ENCODE peak calls at places on chromosomes 1 and 21, in five cellular contexts. One of them, this sample, is unnamed.

GRCh38 chr1:61864501-61864900 is 122.2 kb downstream of the PATJ start:
- DNase-seq in H1: no peak
- DNase-seq in HepG2: no peak
- DNase-seq in A549: no peak
- DNase-seq in K562: no peak
- DNase-seq in this sample: no peak

GRCh38 chr1:69947837-69948236 is 257.5 kb downstream of the LRRC40 start:
- DNase-seq in HepG2: no peak
- DNase-seq in K562: no peak
- DNase-seq in H1: no peak
- DNase-seq in A549: no peak
- DNase-seq in this sample: no peak

GRCh38 chr1:42822833-42823392 is 5.7 kb upstream of the SVBP start:
- DNase-seq in K562: no peak
- DNase-seq in H1: no peak
- DNase-seq in HepG2: no peak
- DNase-seq in A549: no peak
- DNase-seq in this sample: peak

GRCh38 chr21:35616090-35616489 is 444.2 kb downstream of the SETD4 start:
- DNase-seq in A549: peak
- DNase-seq in HepG2: no peak
- DNase-seq in H1: no peak
- DNase-seq in K562: no peak
- DNase-seq in this sample: no peak

GRCh38 chr1:117205368-117205767 is 5.4 kb downstream of the VTCN1 start:
- DNase-seq in K562: no peak
- DNase-seq in HepG2: no peak
- DNase-seq in A549: no peak
- DNase-seq in H1: no peak
- DNase-seq in this sample: no peak

GRCh38 chr1:248380854-248381253 is 5.3 kb downstream of the OR2T6 start:
- DNase-seq in HepG2: no peak
- DNase-seq in A549: no peak
- DNase-seq in K562: no peak
- DNase-seq in H1: no peak
- DNase-seq in this sample: no peak

GRCh38 chr1:47371016-47371517 is 37.5 kb downstream of the CMPK1 start:
- DNase-seq in K562: no peak
- DNase-seq in H1: no peak
- DNase-seq in HepG2: no peak
- DNase-seq in A549: no peak
- DNase-seq in this sample: no peak

GRCh38 chr1:12314328-12314903 is 84.6 kb downstream of the VPS13D start:
- DNase-seq in A549: peak
- DNase-seq in HepG2: peak
- DNase-seq in K562: no peak
- DNase-seq in H1: no peak
- DNase-seq in this sample: peak

GRCh38 chr1:154474802-154475201 is 27.2 kb upstream of the TDRD10 start:
- DNase-seq in HepG2: peak
- DNase-seq in A549: no peak
- DNase-seq in H1: no peak
- DNase-seq in K562: no peak
- DNase-seq in this sample: no peak

GRCh38 chr1:39398278-39399010 is 93.0 kb upstream of the BMP8A start:
- DNase-seq in K562: peak
- DNase-seq in A549: peak
- DNase-seq in HepG2: peak
- DNase-seq in H1: no peak
- DNase-seq in this sample: peak

GRCh38 chr1:173093721-173094450 is 43.1 kb upstream of the TNFSF18 start:
- DNase-seq in H1: no peak
- DNase-seq in HepG2: no peak
- DNase-seq in A549: no peak
- DNase-seq in K562: no peak
- DNase-seq in this sample: no peak

GRCh38 chr1:240492832-240493440 is 119.0 kb downstream of the GREM2 start:
- DNase-seq in H1: peak
- DNase-seq in HepG2: no peak
- DNase-seq in A549: peak
- DNase-seq in K562: peak
- DNase-seq in this sample: peak

GRCh38 chr1:177255411-177255810 is 84.7 kb downstream of the BRINP2 start:
- DNase-seq in H1: no peak
- DNase-seq in HepG2: peak
- DNase-seq in A549: no peak
- DNase-seq in K562: no peak
- DNase-seq in this sample: no peak

GRCh38 chr1:107405241-107405640 is 264.4 kb downstream of the NTNG1 start:
- DNase-seq in H1: no peak
- DNase-seq in HepG2: no peak
- DNase-seq in K562: no peak
- DNase-seq in A549: no peak
- DNase-seq in this sample: no peak

GRCh38 chr1:88800382-88801051 is 90.8 kb downstream of the GTF2B start:
- DNase-seq in A549: peak
- DNase-seq in H1: no peak
- DNase-seq in K562: peak
- DNase-seq in HepG2: peak
- DNase-seq in this sample: peak

GRCh38 chr1:70675737-70676156 is 264.7 kb downstream of the CTH start:
- DNase-seq in H1: no peak
- DNase-seq in A549: no peak
- DNase-seq in K562: peak
- DNase-seq in HepG2: no peak
- DNase-seq in this sample: no peak

GRCh38 chr1:176033879-176034278 is 173.2 kb downstream of the COP1 start:
- DNase-seq in H1: no peak
- DNase-seq in K562: no peak
- DNase-seq in HepG2: no peak
- DNase-seq in A549: no peak
- DNase-seq in this sample: no peak

GRCh38 chr1:32981003-32981909 is 16.6 kb upstream of the RNF19B start:
- DNase-seq in H1: no peak
- DNase-seq in A549: peak
- DNase-seq in HepG2: no peak
- DNase-seq in K562: no peak
- DNase-seq in this sample: no peak

GRCh38 chr1:53959664-53960250 is 13.6 kb downstream of the LRRC42 start:
- DNase-seq in H1: no peak
- DNase-seq in A549: peak
- DNase-seq in HepG2: peak
- DNase-seq in K562: no peak
- DNase-seq in this sample: peak

GRCh38 chr1:239914827-239915231 is 176.9 kb upstream of the FMN2 start:
- DNase-seq in H1: no peak
- DNase-seq in K562: no peak
- DNase-seq in A549: peak
- DNase-seq in HepG2: no peak
- DNase-seq in this sample: no peak

GRCh38 chr1:158203693-158204457 is 23.2 kb downstream of the CD1D start:
- DNase-seq in HepG2: peak
- DNase-seq in H1: no peak
- DNase-seq in A549: peak
- DNase-seq in K562: peak
- DNase-seq in this sample: peak

GRCh38 chr21:41247561-41247968 is 69.0 kb upstream of the FAM3B start:
- DNase-seq in A549: no peak
- DNase-seq in H1: no peak
- DNase-seq in HepG2: peak
- DNase-seq in K562: no peak
- DNase-seq in this sample: no peak

GRCh38 chr1:32890516-32891240 is 4.4 kb downstream of the HPCA start:
- DNase-seq in H1: no peak
- DNase-seq in HepG2: no peak
- DNase-seq in A549: no peak
- DNase-seq in K562: no peak
- DNase-seq in this sample: peak

GRCh38 chr1:116737020-116737854 is 17.0 kb upstream of the CD2 start:
- DNase-seq in H1: peak
- DNase-seq in A549: peak
- DNase-seq in HepG2: peak
- DNase-seq in K562: peak
- DNase-seq in this sample: peak

GRCh38 chr21:31903896-31904295 is 31.1 kb downstream of the HUNK start:
- DNase-seq in K562: no peak
- DNase-seq in A549: no peak
- DNase-seq in H1: no peak
- DNase-seq in HepG2: no peak
- DNase-seq in this sample: no peak

GRCh38 chr1:107748529-107748928 is 216.5 kb downstream of the VAV3 start:
- DNase-seq in K562: no peak
- DNase-seq in A549: peak
- DNase-seq in HepG2: peak
- DNase-seq in H1: no peak
- DNase-seq in this sample: peak

GRCh38 chr1:58687516-58687915 is 12.3 kb downstream of the MYSM1 start:
- DNase-seq in K562: no peak
- DNase-seq in A549: no peak
- DNase-seq in H1: no peak
- DNase-seq in HepG2: no peak
- DNase-seq in this sample: no peak

GRCh38 chr1:36248250-36248894 is 24.1 kb downstream of the THRAP3 start:
- DNase-seq in HepG2: peak
- DNase-seq in K562: no peak
- DNase-seq in A549: peak
- DNase-seq in H1: no peak
- DNase-seq in this sample: no peak

GRCh38 chr1:218735436-218735835 is 390.3 kb downstream of the TGFB2 start:
- DNase-seq in H1: no peak
- DNase-seq in K562: no peak
- DNase-seq in HepG2: no peak
- DNase-seq in A549: no peak
- DNase-seq in this sample: no peak

GRCh38 chr1:107702946-107703571 is 261.9 kb downstream of the VAV3 start:
- DNase-seq in A549: no peak
- DNase-seq in H1: no peak
- DNase-seq in K562: no peak
- DNase-seq in HepG2: no peak
- DNase-seq in this sample: no peak

GRCh38 chr1:61951731-61952585 is 209.7 kb downstream of the PATJ start:
- DNase-seq in H1: no peak
- DNase-seq in HepG2: no peak
- DNase-seq in K562: no peak
- DNase-seq in A549: no peak
- DNase-seq in this sample: no peak

DNA sequence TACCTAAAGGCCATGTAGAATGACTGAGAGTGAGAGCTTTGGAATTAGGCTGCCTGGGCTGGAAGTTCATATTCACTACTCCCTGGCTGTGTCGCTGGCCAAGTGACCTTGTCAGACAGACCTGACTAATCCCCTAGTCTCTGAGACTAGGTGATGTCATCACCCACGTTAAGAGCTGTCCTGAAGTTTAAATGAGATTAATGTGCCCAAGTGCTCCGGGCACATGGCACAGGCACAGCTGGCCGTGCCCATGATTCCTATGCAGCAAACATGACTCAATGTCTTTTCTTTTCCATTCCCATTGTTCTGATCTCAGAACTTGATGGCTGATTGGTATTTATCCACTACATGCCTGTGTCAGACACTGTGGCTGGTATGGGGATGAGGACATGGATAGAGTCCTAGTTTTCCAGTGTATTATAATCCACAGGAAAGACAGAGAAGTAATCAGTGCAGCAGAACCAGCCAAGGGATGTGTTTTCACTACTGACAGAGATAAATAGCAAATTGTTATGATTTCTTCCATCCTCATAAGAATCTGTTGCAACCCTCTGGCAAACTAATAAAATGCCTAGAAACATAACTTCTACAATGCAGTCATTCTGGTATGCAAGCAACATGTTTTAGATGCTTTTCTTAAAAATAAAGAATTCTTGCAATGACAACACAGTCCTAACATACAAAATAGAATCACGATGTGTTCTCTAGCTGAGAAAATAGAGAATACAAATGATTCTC is 180.9 kb downstream of the PCP4 start:
- DNase-seq in K562: no peak
- DNase-seq in H1: no peak
- DNase-seq in HepG2: no peak
- DNase-seq in A549: no peak
- DNase-seq in this sample: no peak
- TF ChIP-seq EP300 in K562: no peak
- TF ChIP-seq EP300 in H1: no peak
- TF ChIP-seq EP300 in HepG2: no peak
- TF ChIP-seq EP300 in A549: no peak
- TF ChIP-seq EP300 in this sample: no peak

DNA sequence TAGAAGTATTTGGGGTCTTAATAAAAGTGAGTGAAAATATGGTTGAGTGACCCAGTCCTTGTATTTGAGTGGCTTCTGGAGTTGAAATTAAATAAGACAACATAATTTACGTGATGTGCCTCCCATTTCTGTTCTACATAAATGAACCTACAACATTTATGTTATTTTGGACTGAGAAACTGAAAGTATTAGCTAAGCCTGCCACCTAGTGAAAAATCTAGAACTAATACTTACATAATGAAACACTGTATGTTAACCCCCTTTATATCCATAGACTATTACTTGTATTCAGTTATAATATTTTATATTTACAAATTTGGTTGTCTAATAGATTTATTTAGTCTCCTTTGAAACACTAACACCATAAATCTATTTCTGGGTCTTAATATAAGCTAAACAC is 298.9 kb downstream of the KCNT2 start:
- DNase-seq in HepG2: peak
- DNase-seq in H1: no peak
- DNase-seq in A549: no peak
- DNase-seq in K562: no peak
- DNase-seq in this sample: no peak
- TF ChIP-seq CHD2 in HepG2: no peak
- TF ChIP-seq CHD2 in H1: no peak
- TF ChIP-seq CHD2 in A549: no peak
- TF ChIP-seq CHD2 in K562: no peak
- TF ChIP-seq CHD2 in this sample: no peak

GRCh38 chr1:159854693-159855192 is 7.7 kb downstream of the VSIG8 start:
- DNase-seq in HepG2: peak
- DNase-seq in A549: peak
- DNase-seq in K562: peak
- DNase-seq in H1: no peak
- DNase-seq in this sample: peak
- TF ChIP-seq EP300 in HepG2: no peak
- TF ChIP-seq EP300 in A549: no peak
- TF ChIP-seq EP300 in K562: no peak
- TF ChIP-seq EP300 in H1: no peak
- TF ChIP-seq EP300 in this sample: no peak

GRCh38 chr1:151991663-151992344 is 1.9 kb downstream of the S100A10 start:
- DNase-seq in HepG2: no peak
- DNase-seq in A549: no peak
- DNase-seq in K562: no peak
- DNase-seq in H1: no peak
- DNase-seq in this sample: no peak

GRCh38 chr1:151990856-151991198 is 2.8 kb downstream of the S100A10 start:
- DNase-seq in K562: no peak
- DNase-seq in HepG2: peak
- DNase-seq in A549: no peak
- DNase-seq in H1: no peak
- DNase-seq in this sample: no peak

GRCh38 chr1:151993084-151993733 is 450 bp downstream of the S100A10 start:
- DNase-seq in K562: no peak
- DNase-seq in A549: no peak
- DNase-seq in HepG2: no peak
- DNase-seq in H1: no peak
- DNase-seq in this sample: no peak

GRCh38 chr1:151993734-151994496 is at the start of gene S100A10:
- DNase-seq in HepG2: peak
- DNase-seq in A549: no peak
- DNase-seq in K562: peak
- DNase-seq in H1: no peak
- DNase-seq in this sample: peak

GRCh38 chr1:151992345-151993083 is 1.1 kb downstream of the S100A10 start:
- DNase-seq in HepG2: peak
- DNase-seq in K562: peak
- DNase-seq in H1: peak
- DNase-seq in A549: peak
- DNase-seq in this sample: no peak
- TF ChIP-seq CHD2 in HepG2: no peak
- TF ChIP-seq CHD2 in K562: no peak
- TF ChIP-seq CHD2 in H1: no peak
- TF ChIP-seq CHD2 in A549: no peak
- TF ChIP-seq CHD2 in this sample: no peak

This sample was measured in SK-N-SH.